ENCODE peak calls at places on chromosomes 3 and 15, in five cellular contexts. One of them, this sample, is unnamed.

GRCh38 chr3:24495334-24495994 is 814 bp upstream of the THRB start:
- DNase-seq in HCT116: peak; percentile 60
- DNase-seq in GM12878: no peak
- DNase-seq in H1: no peak
- DNase-seq in HepG2: peak; percentile 56
- DNase-seq in this sample: peak; percentile 63

GRCh38 chr15:57218826-57219576 is 157.3 kb upstream of the CGNL1 start:
- DNase-seq in H1: no peak
- DNase-seq in HepG2: no peak
- DNase-seq in HCT116: no peak
- DNase-seq in GM12878: no peak
- DNase-seq in this sample: peak; percentile 27

GRCh38 chr3:152270145-152270870 is 1.6 kb downstream of the MBNL1 start:
- DNase-seq in H1: no peak
- DNase-seq in HepG2: peak; percentile 39
- DNase-seq in HCT116: no peak
- DNase-seq in GM12878: no peak
- DNase-seq in this sample: peak; percentile 10

GRCh38 chr15:66126057-66126855 is 127.3 kb downstream of the MEGF11 start:
- DNase-seq in GM12878: no peak
- DNase-seq in H1: no peak
- DNase-seq in HCT116: no peak
- DNase-seq in HepG2: no peak
- DNase-seq in this sample: no peak

GRCh38 chr3:113825090-113825489 is 13.5 kb upstream of the GRAMD1C start:
- DNase-seq in HCT116: no peak
- DNase-seq in GM12878: peak; percentile 86
- DNase-seq in HepG2: no peak
- DNase-seq in H1: no peak
- DNase-seq in this sample: peak; percentile 22

GRCh38 chr15:79674124-79674465 is 222.7 kb downstream of the MTHFS start:
- DNase-seq in GM12878: no peak
- DNase-seq in H1: no peak
- DNase-seq in HepG2: no peak
- DNase-seq in HCT116: no peak
- DNase-seq in this sample: no peak

GRCh38 chr15:51314391-51315337 is 23.7 kb downstream of the CYP19A1 start:
- DNase-seq in GM12878: no peak
- DNase-seq in HepG2: peak; percentile 89
- DNase-seq in H1: no peak
- DNase-seq in HCT116: no peak
- DNase-seq in this sample: no peak

GRCh38 chr15:62857411-62857853 is 185.1 kb upstream of the TPM1 start:
- DNase-seq in GM12878: no peak
- DNase-seq in HCT116: no peak
- DNase-seq in HepG2: no peak
- DNase-seq in H1: no peak
- DNase-seq in this sample: no peak

GRCh38 chr15:25732191-25732590 is 130.9 kb downstream of the ATP10A start:
- DNase-seq in GM12878: no peak
- DNase-seq in H1: no peak
- DNase-seq in HCT116: no peak
- DNase-seq in HepG2: no peak
- DNase-seq in this sample: no peak

GRCh38 chr3:86793786-86794185 is 197.2 kb downstream of the VGLL3 start:
- DNase-seq in H1: peak; percentile 5
- DNase-seq in GM12878: no peak
- DNase-seq in HepG2: peak; percentile 3
- DNase-seq in HCT116: no peak
- DNase-seq in this sample: no peak

GRCh38 chr3:112293368-112294321 is at the start of gene SLC9C1:
- DNase-seq in HCT116: peak; percentile 69
- DNase-seq in HepG2: peak; percentile 38
- DNase-seq in H1: no peak
- DNase-seq in GM12878: peak; percentile 85
- DNase-seq in this sample: peak; percentile 54

GRCh38 chr3:177471733-177472480 is 274.6 kb upstream of the TBL1XR1 start:
- DNase-seq in GM12878: no peak
- DNase-seq in HCT116: no peak
- DNase-seq in H1: no peak
- DNase-seq in HepG2: no peak
- DNase-seq in this sample: no peak

GRCh38 chr3:177770821-177771220 is 573.5 kb upstream of the TBL1XR1 start:
- DNase-seq in HCT116: no peak
- DNase-seq in H1: no peak
- DNase-seq in GM12878: no peak
- DNase-seq in HepG2: no peak
- DNase-seq in this sample: no peak

GRCh38 chr3:150544726-150545125 is 1.6 kb downstream of the SERP1 start:
- DNase-seq in HepG2: peak; percentile 12
- DNase-seq in GM12878: no peak
- DNase-seq in HCT116: no peak
- DNase-seq in H1: no peak
- DNase-seq in this sample: no peak

GRCh38 chr15:85380217-85380859 is at the start of gene AKAP13:
- DNase-seq in H1: peak; percentile 98
- DNase-seq in GM12878: peak; percentile 98
- DNase-seq in HepG2: peak; percentile 98
- DNase-seq in HCT116: peak; percentile 99
- DNase-seq in this sample: peak; percentile 95

GRCh38 chr15:85381850-85382751 is 1.7 kb downstream of the AKAP13 start:
- DNase-seq in GM12878: peak; percentile 48
- DNase-seq in H1: no peak
- DNase-seq in HCT116: no peak
- DNase-seq in HepG2: no peak
- DNase-seq in this sample: no peak

GRCh38 chr15:85382942-85383341 is 2.5 kb downstream of the AKAP13 start:
- DNase-seq in GM12878: no peak
- DNase-seq in HCT116: no peak
- DNase-seq in HepG2: no peak
- DNase-seq in H1: no peak
- DNase-seq in this sample: no peak

GRCh38 chr15:85379403-85380131 is 836 bp upstream of the AKAP13 start:
- DNase-seq in HCT116: no peak
- DNase-seq in H1: no peak
- DNase-seq in GM12878: no peak
- DNase-seq in HepG2: no peak
- DNase-seq in this sample: peak; percentile 17

DNA sequence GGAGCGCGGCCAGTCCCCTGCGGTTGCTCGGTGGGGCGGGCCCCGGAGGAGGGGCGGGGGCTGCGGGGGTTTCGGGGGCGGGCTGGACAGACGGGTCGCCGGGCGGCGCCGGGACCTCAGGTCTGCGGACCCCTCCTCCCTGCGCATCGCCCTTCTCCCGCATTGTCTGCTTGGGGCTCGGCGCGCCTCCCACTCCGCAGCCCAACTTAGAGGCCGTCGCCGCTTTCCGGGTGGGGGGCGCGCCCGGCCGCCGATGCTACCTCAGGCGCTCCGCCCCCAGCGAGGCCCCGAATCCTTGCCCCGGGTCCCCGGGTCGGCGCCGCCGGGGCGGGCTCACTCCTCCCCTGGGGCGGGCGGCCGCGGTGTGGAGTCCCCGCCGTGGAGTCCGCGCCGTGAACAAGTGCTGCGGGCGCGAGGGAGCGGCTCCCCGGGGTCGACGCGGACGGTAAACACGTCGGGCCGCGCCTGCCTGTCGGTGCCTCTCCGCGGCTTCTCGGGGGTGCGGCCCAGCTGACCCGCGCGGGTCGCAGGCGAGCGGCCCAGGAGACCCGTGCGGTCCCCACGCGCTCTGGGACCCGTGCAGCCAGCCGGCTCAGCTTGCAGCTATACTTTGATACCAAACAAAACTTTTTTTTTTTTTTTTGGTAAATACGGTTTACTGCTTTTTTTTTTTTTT is 595 bp downstream of the AKAP13 start:
- DNase-seq in GM12878: no peak
- DNase-seq in HepG2: no peak
- DNase-seq in H1: peak; percentile 13
- DNase-seq in HCT116: no peak
- DNase-seq in this sample: peak; percentile 88
- H3K9ac ChIP-seq in GM12878: peak overlapping the region; percentile 74
- H3K9ac ChIP-seq in HepG2: peak overlapping the region; percentile 88
- H3K9ac ChIP-seq in H1: peak overlapping the region; percentile 65
- H3K9ac ChIP-seq in HCT116: peak overlapping the region; percentile 70
- H3K9ac ChIP-seq in this sample: peak overlapping the region; percentile 78

GRCh38 chr3:134359121-134360010 is 14.9 kb downstream of the AMOTL2 start:
- DNase-seq in HepG2: no peak
- DNase-seq in GM12878: no peak
- DNase-seq in H1: no peak
- DNase-seq in HCT116: no peak
- DNase-seq in this sample: no peak

GRCh38 chr3:134356411-134357040 is 17.7 kb downstream of the AMOTL2 start:
- DNase-seq in H1: no peak
- DNase-seq in GM12878: no peak
- DNase-seq in HepG2: no peak
- DNase-seq in HCT116: no peak
- DNase-seq in this sample: no peak

GRCh38 chr3:134355416-134355815 is 18.8 kb downstream of the AMOTL2 start:
- DNase-seq in HCT116: no peak
- DNase-seq in HepG2: no peak
- DNase-seq in H1: no peak
- DNase-seq in GM12878: no peak
- DNase-seq in this sample: no peak

GRCh38 chr3:134357914-134358811 is 16.1 kb downstream of the AMOTL2 start:
- DNase-seq in HCT116: peak; percentile 52
- DNase-seq in GM12878: no peak
- DNase-seq in HepG2: peak; percentile 87
- DNase-seq in H1: peak; percentile 60
- DNase-seq in this sample: peak; percentile 57

GRCh38 chr3:134357261-134357913 is 16.9 kb downstream of the AMOTL2 start:
- DNase-seq in GM12878: no peak
- DNase-seq in H1: no peak
- DNase-seq in HCT116: no peak
- DNase-seq in HepG2: no peak
- DNase-seq in this sample: no peak
- TF ChIP-seq RAD21 in GM12878: no peak
- TF ChIP-seq RAD21 in H1: no peak
- TF ChIP-seq RAD21 in HCT116: no peak
- TF ChIP-seq RAD21 in HepG2: no peak
- TF ChIP-seq RAD21 in this sample: no peak

GRCh38 chr3:170037463-170038433 is at the start of gene GPR160:
- DNase-seq in HCT116: peak; percentile 64
- DNase-seq in H1: peak; percentile 54
- DNase-seq in HepG2: peak; percentile 68
- DNase-seq in GM12878: no peak
- DNase-seq in this sample: peak; percentile 85
- TF ChIP-seq SIN3A in HCT116: no peak
- TF ChIP-seq SIN3A in H1: no peak
- TF ChIP-seq SIN3A in HepG2: no peak
- TF ChIP-seq SIN3A in GM12878: no peak
- TF ChIP-seq SIN3A in this sample: no peak

GRCh38 chr15:67465196-67465952 is 55.6 kb upstream of the C15orf61 start:
- DNase-seq in H1: no peak
- DNase-seq in HepG2: no peak
- DNase-seq in HCT116: no peak
- DNase-seq in GM12878: no peak
- DNase-seq in this sample: no peak
- H3K9ac ChIP-seq in H1: no peak overlapping the region
- H3K9ac ChIP-seq in HepG2: no peak overlapping the region
- H3K9ac ChIP-seq in HCT116: no peak overlapping the region
- H3K9ac ChIP-seq in GM12878: no peak overlapping the region
- H3K9ac ChIP-seq in this sample: no peak overlapping the region

DNA sequence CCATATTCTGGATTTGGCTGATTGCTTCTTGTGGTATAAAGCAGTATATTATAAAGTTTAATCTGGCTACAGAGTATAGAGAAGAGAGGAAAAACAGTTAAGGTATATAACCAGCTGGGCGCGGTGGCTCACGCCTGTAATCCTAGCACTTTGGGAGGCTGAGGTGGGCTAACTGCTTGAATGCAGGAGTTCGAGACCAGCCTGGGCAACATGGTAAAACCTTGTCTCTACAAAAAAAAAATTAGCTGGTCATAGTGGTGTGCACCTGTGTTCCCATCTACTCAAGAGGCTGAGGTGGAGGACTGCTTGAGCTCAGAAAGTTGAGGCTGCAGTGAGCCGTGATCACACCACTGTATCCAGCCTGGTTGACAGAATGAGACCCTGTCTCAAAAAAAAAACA is 7.3 kb downstream of the SLC12A6 start:
- DNase-seq in GM12878: no peak
- DNase-seq in HCT116: no peak
- DNase-seq in H1: no peak
- DNase-seq in HepG2: no peak
- DNase-seq in this sample: no peak
- TF ChIP-seq RAD21 in GM12878: no peak
- TF ChIP-seq RAD21 in HCT116: no peak
- TF ChIP-seq RAD21 in H1: no peak
- TF ChIP-seq RAD21 in HepG2: no peak
- TF ChIP-seq RAD21 in this sample: no peak

GRCh38 chr3:53113293-53114010 is 16.8 kb downstream of the RFT1 start:
- DNase-seq in GM12878: no peak
- DNase-seq in HepG2: no peak
- DNase-seq in H1: no peak
- DNase-seq in HCT116: no peak
- DNase-seq in this sample: no peak

GRCh38 chr3:53109822-53110771 is 20.1 kb downstream of the RFT1 start:
- DNase-seq in GM12878: no peak
- DNase-seq in H1: peak; percentile 38
- DNase-seq in HCT116: peak; percentile 19
- DNase-seq in HepG2: peak; percentile 74
- DNase-seq in this sample: peak; percentile 31

GRCh38 chr3:53114011-53114400 is 16.2 kb downstream of the RFT1 start:
- DNase-seq in HCT116: peak; percentile 54
- DNase-seq in H1: peak; percentile 47
- DNase-seq in HepG2: peak; percentile 66
- DNase-seq in GM12878: no peak
- DNase-seq in this sample: peak; percentile 78

GRCh38 chr3:53104762-53105161 is 25.5 kb downstream of the RFT1 start:
- DNase-seq in HCT116: no peak
- DNase-seq in HepG2: no peak
- DNase-seq in GM12878: no peak
- DNase-seq in H1: no peak
- DNase-seq in this sample: no peak

GRCh38 chr3:53109190-53109589 is 21.0 kb downstream of the RFT1 start:
- DNase-seq in HepG2: no peak
- DNase-seq in GM12878: no peak
- DNase-seq in HCT116: no peak
- DNase-seq in H1: no peak
- DNase-seq in this sample: no peak
- TF ChIP-seq SIN3A in HepG2: no peak
- TF ChIP-seq SIN3A in GM12878: no peak
- TF ChIP-seq SIN3A in HCT116: no peak
- TF ChIP-seq SIN3A in H1: no peak
- TF ChIP-seq SIN3A in this sample: no peak